ENCODE peak calls at places on chromosome 10, in five cellular contexts. One of them, this sample, is unnamed.
A peak's percentile ranks its signal among the peaks of the same experiment; 100 is the strongest.

GRCh38 chr10:88565072-88565471 is 18.0 kb downstream of the RNLS start:
- DNase-seq in mesenchymal stem cell: peak; percentile 54
- DNase-seq in trophoblast cell: peak; percentile 61
- DNase-seq in H1: no peak
- DNase-seq in neuronal stem cell: no peak
- DNase-seq in this sample: no peak

GRCh38 chr10:120453319-120453718 is 3.7 kb upstream of the PLPP4 start:
- DNase-seq in neuronal stem cell: no peak
- DNase-seq in trophoblast cell: no peak
- DNase-seq in mesenchymal stem cell: no peak
- DNase-seq in H1: no peak
- DNase-seq in this sample: no peak

GRCh38 chr10:11798862-11799735 is 24.1 kb upstream of the PROSER2 start:
- DNase-seq in trophoblast cell: no peak
- DNase-seq in mesenchymal stem cell: no peak
- DNase-seq in H1: no peak
- DNase-seq in neuronal stem cell: no peak
- DNase-seq in this sample: peak; percentile 53

GRCh38 chr10:132710036-132710686 is 75.8 kb downstream of the NKX6-2 start:
- DNase-seq in mesenchymal stem cell: no peak
- DNase-seq in neuronal stem cell: no peak
- DNase-seq in trophoblast cell: no peak
- DNase-seq in H1: no peak
- DNase-seq in this sample: no peak

GRCh38 chr10:23521735-23522134 is 82.9 kb downstream of the OTUD1 start:
- DNase-seq in trophoblast cell: no peak
- DNase-seq in mesenchymal stem cell: no peak
- DNase-seq in H1: no peak
- DNase-seq in neuronal stem cell: no peak
- DNase-seq in this sample: no peak

GRCh38 chr10:68423522-68423921 is 16.4 kb upstream of the RUFY2 start:
- DNase-seq in neuronal stem cell: no peak
- DNase-seq in trophoblast cell: no peak
- DNase-seq in H1: no peak
- DNase-seq in mesenchymal stem cell: no peak
- DNase-seq in this sample: no peak

GRCh38 chr10:60446855-60447254 is 57.2 kb upstream of the ANK3 start:
- DNase-seq in mesenchymal stem cell: no peak
- DNase-seq in neuronal stem cell: no peak
- DNase-seq in trophoblast cell: peak; percentile 8
- DNase-seq in H1: no peak
- DNase-seq in this sample: no peak

GRCh38 chr10:113139695-113140094 is 189.6 kb downstream of the TCF7L2 start:
- DNase-seq in trophoblast cell: no peak
- DNase-seq in H1: no peak
- DNase-seq in mesenchymal stem cell: peak; percentile 27
- DNase-seq in neuronal stem cell: no peak
- DNase-seq in this sample: no peak

GRCh38 chr10:48474764-48475365 is 130.0 kb downstream of the ARHGAP22 start:
- DNase-seq in neuronal stem cell: no peak
- DNase-seq in trophoblast cell: no peak
- DNase-seq in mesenchymal stem cell: no peak
- DNase-seq in H1: no peak
- DNase-seq in this sample: no peak

GRCh38 chr10:132470306-132471124 is 67.1 kb upstream of the INPP5A start:
- DNase-seq in mesenchymal stem cell: no peak
- DNase-seq in neuronal stem cell: no peak
- DNase-seq in trophoblast cell: no peak
- DNase-seq in H1: no peak
- DNase-seq in this sample: no peak

GRCh38 chr10:89867964-89868363 is 166.6 kb downstream of the KIF20B start:
- DNase-seq in trophoblast cell: no peak
- DNase-seq in mesenchymal stem cell: peak; percentile 43
- DNase-seq in H1: no peak
- DNase-seq in neuronal stem cell: no peak
- DNase-seq in this sample: no peak

GRCh38 chr10:28250782-28251181 is 52.1 kb downstream of the MPP7 start:
- DNase-seq in H1: no peak
- DNase-seq in mesenchymal stem cell: peak; percentile 30
- DNase-seq in trophoblast cell: peak; percentile 74
- DNase-seq in neuronal stem cell: no peak
- DNase-seq in this sample: no peak

GRCh38 chr10:48896756-48897437 is 42.7 kb downstream of the LRRC18 start:
- DNase-seq in H1: no peak
- DNase-seq in neuronal stem cell: no peak
- DNase-seq in mesenchymal stem cell: no peak
- DNase-seq in trophoblast cell: no peak
- DNase-seq in this sample: no peak

GRCh38 chr10:131249957-131250347 is 61.6 kb downstream of the TCERG1L start:
- DNase-seq in trophoblast cell: no peak
- DNase-seq in mesenchymal stem cell: no peak
- DNase-seq in neuronal stem cell: no peak
- DNase-seq in H1: no peak
- DNase-seq in this sample: no peak

GRCh38 chr10:15037691-15038090 is 6.1 kb upstream of the OLAH start:
- DNase-seq in mesenchymal stem cell: no peak
- DNase-seq in neuronal stem cell: no peak
- DNase-seq in trophoblast cell: no peak
- DNase-seq in H1: no peak
- DNase-seq in this sample: no peak

GRCh38 chr10:108782411-108782810 is 1140.9 kb downstream of the XPNPEP1 start:
- DNase-seq in neuronal stem cell: no peak
- DNase-seq in mesenchymal stem cell: no peak
- DNase-seq in trophoblast cell: no peak
- DNase-seq in H1: no peak
- DNase-seq in this sample: no peak

GRCh38 chr10:93290661-93291354 is 191.3 kb downstream of the MYOF start:
- DNase-seq in trophoblast cell: peak; percentile 30
- DNase-seq in H1: no peak
- DNase-seq in neuronal stem cell: no peak
- DNase-seq in mesenchymal stem cell: no peak
- DNase-seq in this sample: no peak

GRCh38 chr10:49183596-49184542 is 4.3 kb downstream of the TMEM273 start:
- DNase-seq in H1: no peak
- DNase-seq in mesenchymal stem cell: no peak
- DNase-seq in trophoblast cell: peak; percentile 6
- DNase-seq in neuronal stem cell: no peak
- DNase-seq in this sample: no peak

GRCh38 chr10:49000437-49001398 is 61.1 kb upstream of the LRRC18 start:
- DNase-seq in mesenchymal stem cell: no peak
- DNase-seq in H1: no peak
- DNase-seq in neuronal stem cell: no peak
- DNase-seq in trophoblast cell: no peak
- DNase-seq in this sample: no peak

GRCh38 chr10:32054087-32054486 is 2.1 kb downstream of the KIF5B start:
- DNase-seq in H1: no peak
- DNase-seq in neuronal stem cell: peak; percentile 11
- DNase-seq in mesenchymal stem cell: peak; percentile 88
- DNase-seq in trophoblast cell: peak; percentile 12
- DNase-seq in this sample: no peak

GRCh38 chr10:63240807-63241206 is 107.7 kb downstream of the NRBF2 start:
- DNase-seq in H1: no peak
- DNase-seq in trophoblast cell: no peak
- DNase-seq in mesenchymal stem cell: no peak
- DNase-seq in neuronal stem cell: no peak
- DNase-seq in this sample: no peak

GRCh38 chr10:19832624-19833507 is 16.6 kb downstream of the PLXDC2 start:
- DNase-seq in trophoblast cell: peak; percentile 53
- DNase-seq in neuronal stem cell: peak; percentile 14
- DNase-seq in H1: no peak
- DNase-seq in mesenchymal stem cell: no peak
- DNase-seq in this sample: peak; percentile 46

GRCh38 chr10:132167041-132167674 is 19.6 kb upstream of the DPYSL4 start:
- DNase-seq in trophoblast cell: no peak
- DNase-seq in H1: no peak
- DNase-seq in neuronal stem cell: no peak
- DNase-seq in mesenchymal stem cell: no peak
- DNase-seq in this sample: no peak

GRCh38 chr10:81978238-81978637 is 103.2 kb downstream of the NRG3 start:
- DNase-seq in H1: no peak
- DNase-seq in neuronal stem cell: peak; percentile 61
- DNase-seq in mesenchymal stem cell: peak; percentile 42
- DNase-seq in trophoblast cell: peak; percentile 61
- DNase-seq in this sample: no peak

GRCh38 chr10:75434292-75434691 is 2.9 kb downstream of the LRMDA start:
- DNase-seq in neuronal stem cell: no peak
- DNase-seq in trophoblast cell: no peak
- DNase-seq in H1: no peak
- DNase-seq in mesenchymal stem cell: no peak
- DNase-seq in this sample: no peak

GRCh38 chr10:86077871-86078638 is 288.5 kb downstream of the GRID1 start:
- DNase-seq in neuronal stem cell: no peak
- DNase-seq in trophoblast cell: no peak
- DNase-seq in H1: no peak
- DNase-seq in mesenchymal stem cell: no peak
- DNase-seq in this sample: no peak

GRCh38 chr10:104080762-104081161 is 4.9 kb downstream of the COL17A1 start:
- DNase-seq in trophoblast cell: peak; percentile 40
- DNase-seq in mesenchymal stem cell: peak; percentile 12
- DNase-seq in H1: no peak
- DNase-seq in neuronal stem cell: peak; percentile 47
- DNase-seq in this sample: no peak

GRCh38 chr10:118669020-118669766 is 73.7 kb upstream of the PRLHR start:
- DNase-seq in neuronal stem cell: no peak
- DNase-seq in trophoblast cell: no peak
- DNase-seq in H1: no peak
- DNase-seq in mesenchymal stem cell: peak; percentile 6
- DNase-seq in this sample: no peak

GRCh38 chr10:109961181-109962001 is 38.1 kb upstream of the XPNPEP1 start:
- DNase-seq in neuronal stem cell: no peak
- DNase-seq in mesenchymal stem cell: peak; percentile 20
- DNase-seq in trophoblast cell: no peak
- DNase-seq in H1: no peak
- DNase-seq in this sample: no peak

GRCh38 chr10:14879801-14880193 is 1.1 kb downstream of the SUV39H2 start:
- DNase-seq in trophoblast cell: no peak
- DNase-seq in mesenchymal stem cell: no peak
- DNase-seq in H1: no peak
- DNase-seq in neuronal stem cell: no peak
- DNase-seq in this sample: no peak

DNA sequence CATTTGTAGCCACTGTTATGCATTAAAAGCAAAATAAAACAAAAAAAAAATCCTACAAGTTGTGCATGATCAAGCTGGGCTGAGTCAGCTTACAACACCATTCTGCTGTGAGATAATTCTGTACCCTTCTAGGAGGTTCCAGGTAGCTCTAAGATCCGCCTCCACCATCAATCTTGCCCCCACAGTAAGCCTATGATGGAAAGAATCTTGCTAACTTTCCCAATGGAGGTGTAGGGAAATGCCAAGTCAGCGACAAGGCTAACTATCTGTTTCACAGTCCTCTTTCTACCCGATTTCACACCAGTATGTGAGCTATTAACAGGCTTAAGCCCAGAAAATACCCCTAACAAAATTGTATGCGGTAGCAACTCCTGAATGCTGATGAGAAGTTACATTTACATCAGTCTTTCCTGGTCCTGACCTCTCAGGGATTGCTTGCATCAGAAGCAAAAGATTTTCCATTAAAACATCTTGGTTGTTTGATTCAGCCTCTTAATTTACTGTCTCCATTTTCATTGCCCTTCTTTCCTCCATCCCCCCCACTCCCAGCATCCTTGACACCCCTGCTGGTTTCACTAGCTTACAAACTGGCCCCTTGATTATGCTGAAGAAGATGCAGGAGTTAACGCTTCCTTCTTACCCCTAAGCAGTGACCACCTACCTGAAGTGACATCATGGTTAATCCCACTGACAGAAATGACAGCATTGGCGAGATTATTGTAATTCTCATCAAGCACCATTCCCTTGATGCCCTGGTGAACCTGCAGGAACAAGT is 27.8 kb downstream of the CPN1 start:
- DNase-seq in trophoblast cell: no peak
- DNase-seq in mesenchymal stem cell: no peak
- DNase-seq in H1: no peak
- DNase-seq in neuronal stem cell: no peak
- DNase-seq in this sample: no peak
- H3K9ac ChIP-seq in trophoblast cell: no peak overlapping the region
- H3K9ac ChIP-seq in mesenchymal stem cell: no peak overlapping the region
- H3K9ac ChIP-seq in H1: no peak overlapping the region
- H3K9ac ChIP-seq in neuronal stem cell: no peak overlapping the region
- H3K9ac ChIP-seq in this sample: no peak overlapping the region

GRCh38 chr10:124315599-124316270 is 103.0 kb downstream of the OAT start:
- DNase-seq in H1: no peak
- DNase-seq in trophoblast cell: peak; percentile 20
- DNase-seq in mesenchymal stem cell: no peak
- DNase-seq in neuronal stem cell: no peak
- DNase-seq in this sample: no peak
- H2BK12ac ChIP-seq in H1: no peak overlapping the region
- H2BK12ac ChIP-seq in trophoblast cell: no peak overlapping the region
- H2BK12ac ChIP-seq in mesenchymal stem cell: no peak overlapping the region
- H2BK12ac ChIP-seq in neuronal stem cell: no peak overlapping the region
- H2BK12ac ChIP-seq in this sample: no peak overlapping the region

DNA sequence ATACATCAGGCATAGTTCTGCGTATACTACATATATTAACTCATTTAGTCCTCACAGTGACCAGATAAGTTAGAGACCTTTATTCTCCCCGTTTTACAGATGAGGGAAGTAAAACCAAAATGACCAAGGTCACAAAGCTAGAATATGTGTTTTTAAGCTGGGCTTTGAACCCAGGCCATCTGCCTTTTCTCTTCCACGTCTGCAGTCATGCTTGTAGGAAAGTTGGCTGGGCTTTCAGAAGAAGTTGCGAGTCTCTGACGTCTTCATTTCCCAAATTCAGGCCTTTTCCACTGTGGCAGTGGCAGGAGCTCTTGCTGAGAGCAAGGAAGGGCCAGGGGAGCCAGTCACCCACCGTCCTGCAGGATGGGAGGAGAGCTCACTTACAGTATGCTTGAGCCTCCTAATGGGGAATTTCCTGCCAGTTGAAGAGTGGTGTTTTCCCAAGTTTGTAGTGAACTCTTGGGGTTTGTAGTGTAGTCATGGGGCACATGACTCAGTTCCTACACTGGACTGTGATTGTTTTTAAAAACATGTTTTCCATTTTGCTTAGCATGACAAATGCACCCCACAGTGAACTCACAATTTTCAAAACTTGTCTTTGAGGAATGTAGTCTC is 34.2 kb downstream of the CYP17A1 start:
- DNase-seq in trophoblast cell: peak; percentile 62
- DNase-seq in H1: peak; percentile 61
- DNase-seq in mesenchymal stem cell: peak; percentile 99
- DNase-seq in neuronal stem cell: no peak
- DNase-seq in this sample: peak; percentile 83
- H3K4ac ChIP-seq in trophoblast cell: peak overlapping the region; percentile 26
- H3K4ac ChIP-seq in H1: no peak overlapping the region
- H3K4ac ChIP-seq in mesenchymal stem cell: no peak overlapping the region
- H3K4ac ChIP-seq in neuronal stem cell: no peak overlapping the region
- H3K4ac ChIP-seq in this sample: no peak overlapping the region

DNA sequence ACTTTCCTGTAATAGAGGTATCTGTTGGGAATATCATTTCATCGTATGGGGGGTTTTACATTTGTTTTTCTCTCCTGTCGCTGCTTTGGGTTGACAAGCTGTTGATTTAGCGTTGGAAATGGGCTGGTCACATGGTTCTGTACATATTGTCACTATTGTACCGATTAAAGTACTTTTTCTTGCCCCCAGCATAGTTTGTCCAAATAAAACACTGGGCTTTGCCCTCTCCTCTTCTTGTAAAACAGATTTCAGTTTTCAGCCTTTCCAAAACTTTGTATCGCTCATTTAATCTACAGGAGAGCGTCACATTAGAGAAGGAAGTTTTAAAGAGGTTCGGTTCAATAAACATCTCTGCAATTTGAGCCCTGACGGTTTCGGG is 4.0 kb downstream of the BMI1 start:
- DNase-seq in neuronal stem cell: no peak
- DNase-seq in mesenchymal stem cell: no peak
- DNase-seq in trophoblast cell: no peak
- DNase-seq in H1: no peak
- DNase-seq in this sample: no peak
- H3K9ac ChIP-seq in neuronal stem cell: no peak overlapping the region
- H3K9ac ChIP-seq in mesenchymal stem cell: peak overlapping the region; percentile 87
- H3K9ac ChIP-seq in trophoblast cell: no peak overlapping the region
- H3K9ac ChIP-seq in H1: no peak overlapping the region
- H3K9ac ChIP-seq in this sample: no peak overlapping the region

This sample was measured in H9.